ENCODE peak calls at places on chromosomes 5 and 9, in four cellular contexts. One of them, this sample, is unnamed. For H3K4me1 and H3K27me3, the result is how much of the 10 kb centered on the place peaks cover.

GRCh38 chr5:93503598-93504067 is 77.4 kb downstream of the NR2F1-AS1 start:
- DNase-seq in breast epithelium: no peak
- DNase-seq in transverse colon: no peak
- DNase-seq in right atrium auricular region: no peak
- DNase-seq in this sample: peak

GRCh38 chr9:34413229-34413852 is 36.6 kb upstream of the MYORG start:
- DNase-seq in breast epithelium: no peak
- DNase-seq in transverse colon: peak
- DNase-seq in right atrium auricular region: no peak
- DNase-seq in this sample: peak

GRCh38 chr5:98529321-98529720 is 244.1 kb upstream of the RGMB start:
- DNase-seq in breast epithelium: no peak
- DNase-seq in transverse colon: no peak
- DNase-seq in right atrium auricular region: no peak
- DNase-seq in this sample: no peak

GRCh38 chr9:78196258-78196657 is 39.6 kb upstream of the CEP78 start:
- DNase-seq in breast epithelium: no peak
- DNase-seq in transverse colon: no peak
- DNase-seq in right atrium auricular region: no peak
- DNase-seq in this sample: no peak

GRCh38 chr5:12095808-12096281 is 191.6 kb upstream of the CTNND2 start:
- DNase-seq in breast epithelium: no peak
- DNase-seq in transverse colon: no peak
- DNase-seq in right atrium auricular region: no peak
- DNase-seq in this sample: no peak

GRCh38 chr5:76175051-76175666 is 92.0 kb downstream of the SV2C start:
- DNase-seq in breast epithelium: no peak
- DNase-seq in transverse colon: peak
- DNase-seq in right atrium auricular region: no peak
- DNase-seq in this sample: peak

GRCh38 chr5:94345257-94345656 is 273.1 kb downstream of the KIAA0825 start:
- DNase-seq in breast epithelium: no peak
- DNase-seq in transverse colon: no peak
- DNase-seq in right atrium auricular region: no peak
- DNase-seq in this sample: no peak

GRCh38 chr9:134769084-134769455 is 111.5 kb upstream of the FCN2 start:
- DNase-seq in breast epithelium: no peak
- DNase-seq in transverse colon: no peak
- DNase-seq in right atrium auricular region: no peak
- DNase-seq in this sample: no peak

GRCh38 chr5:124606116-124606515 is 140.3 kb downstream of the ZNF608 start:
- DNase-seq in breast epithelium: no peak
- DNase-seq in transverse colon: no peak
- DNase-seq in right atrium auricular region: no peak
- DNase-seq in this sample: no peak

GRCh38 chr5:164498393-164498792 is 993.0 kb downstream of the MAT2B start:
- DNase-seq in breast epithelium: no peak
- DNase-seq in transverse colon: no peak
- DNase-seq in right atrium auricular region: no peak
- DNase-seq in this sample: no peak

GRCh38 chr5:107324071-107324470 is 346.7 kb downstream of the EFNA5 start:
- DNase-seq in breast epithelium: no peak
- DNase-seq in transverse colon: no peak
- DNase-seq in right atrium auricular region: no peak
- DNase-seq in this sample: no peak

GRCh38 chr5:159620853-159621540 is 290.7 kb upstream of the IL12B start:
- DNase-seq in breast epithelium: no peak
- DNase-seq in transverse colon: no peak
- DNase-seq in right atrium auricular region: no peak
- DNase-seq in this sample: no peak

GRCh38 chr5:176578391-176578808 is 29.3 kb downstream of the CDHR2 start:
- DNase-seq in breast epithelium: peak
- DNase-seq in transverse colon: peak
- DNase-seq in right atrium auricular region: no peak
- DNase-seq in this sample: no peak

GRCh38 chr9:27468450-27469110 is 55.5 kb upstream of the IFNK start:
- DNase-seq in breast epithelium: no peak
- DNase-seq in transverse colon: no peak
- DNase-seq in right atrium auricular region: no peak
- DNase-seq in this sample: no peak

GRCh38 chr5:128534729-128535128 is 3.3 kb downstream of the FBN2 start:
- DNase-seq in breast epithelium: no peak
- DNase-seq in transverse colon: no peak
- DNase-seq in right atrium auricular region: no peak
- DNase-seq in this sample: no peak

DNA sequence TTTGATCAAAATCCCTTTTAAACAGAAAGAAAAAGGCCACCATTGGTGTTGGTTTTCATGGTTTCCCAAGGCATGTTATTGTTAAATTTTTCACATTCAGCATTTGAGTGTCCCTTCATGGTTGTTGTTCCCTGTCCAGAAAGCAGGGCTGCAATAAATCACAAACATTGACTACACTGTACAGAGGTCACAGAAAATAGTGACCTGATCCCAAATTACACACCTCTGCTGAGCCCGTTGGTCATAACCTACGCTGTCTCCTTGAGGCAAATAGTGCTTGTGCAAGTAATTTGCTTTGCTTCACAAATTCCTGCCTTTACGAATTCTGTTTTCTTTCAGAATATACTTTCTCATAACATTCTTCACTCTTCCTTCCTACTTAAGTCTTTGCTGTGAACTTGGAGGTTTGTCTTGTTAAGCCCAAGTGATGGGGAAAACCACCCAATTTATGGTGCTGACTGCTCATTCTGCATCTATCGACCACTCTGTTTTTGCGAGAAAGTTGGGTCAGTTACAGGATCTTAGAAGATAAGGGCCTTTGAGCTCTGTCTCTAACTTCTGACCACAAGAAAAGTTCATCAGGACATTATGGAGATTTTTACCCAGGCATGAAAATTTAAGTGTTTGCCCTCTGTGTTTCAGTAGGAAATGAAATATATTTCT is 16.0 kb downstream of the PIK3R1 start:
- DNase-seq in breast epithelium: no peak
- DNase-seq in transverse colon: no peak
- DNase-seq in right atrium auricular region: no peak
- DNase-seq in this sample: no peak
- H3K4me1 ChIP-seq in breast epithelium: under half
- H3K4me1 ChIP-seq in transverse colon: under half
- H3K4me1 ChIP-seq in right atrium auricular region: under half
- H3K4me1 ChIP-seq in this sample: under half

GRCh38 chr5:13403351-13403750 is 541.1 kb downstream of the DNAH5 start:
- DNase-seq in breast epithelium: no peak
- DNase-seq in transverse colon: no peak
- DNase-seq in right atrium auricular region: no peak
- DNase-seq in this sample: no peak

GRCh38 chr5:13412040-13412595 is 532.4 kb downstream of the DNAH5 start:
- DNase-seq in breast epithelium: no peak
- DNase-seq in transverse colon: no peak
- DNase-seq in right atrium auricular region: no peak
- DNase-seq in this sample: no peak

DNA sequence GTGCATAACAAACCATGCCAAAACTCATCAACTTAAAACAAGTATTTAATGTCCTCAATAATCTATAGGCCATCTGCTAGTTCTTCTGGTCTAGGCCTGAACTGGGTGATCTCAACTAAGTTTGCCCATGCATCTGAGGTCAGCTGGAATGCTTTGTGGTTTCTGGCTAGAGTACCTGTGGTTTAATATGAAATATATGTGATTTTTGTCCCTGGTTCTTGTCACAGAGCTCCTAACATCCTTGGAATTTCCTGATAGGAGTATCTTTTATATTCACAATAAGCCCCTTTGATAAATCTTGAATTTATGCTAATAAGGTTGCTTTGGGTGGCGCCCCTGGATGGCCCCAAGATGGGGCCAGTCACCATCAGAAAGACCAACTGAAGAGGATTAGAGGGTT is 535.9 kb downstream of the DNAH5 start:
- DNase-seq in breast epithelium: no peak
- DNase-seq in transverse colon: no peak
- DNase-seq in right atrium auricular region: no peak
- DNase-seq in this sample: no peak
- H3K27me3 ChIP-seq in breast epithelium: under half
- H3K27me3 ChIP-seq in transverse colon: under half
- H3K27me3 ChIP-seq in right atrium auricular region: under half
- H3K27me3 ChIP-seq in this sample: under half

DNA sequence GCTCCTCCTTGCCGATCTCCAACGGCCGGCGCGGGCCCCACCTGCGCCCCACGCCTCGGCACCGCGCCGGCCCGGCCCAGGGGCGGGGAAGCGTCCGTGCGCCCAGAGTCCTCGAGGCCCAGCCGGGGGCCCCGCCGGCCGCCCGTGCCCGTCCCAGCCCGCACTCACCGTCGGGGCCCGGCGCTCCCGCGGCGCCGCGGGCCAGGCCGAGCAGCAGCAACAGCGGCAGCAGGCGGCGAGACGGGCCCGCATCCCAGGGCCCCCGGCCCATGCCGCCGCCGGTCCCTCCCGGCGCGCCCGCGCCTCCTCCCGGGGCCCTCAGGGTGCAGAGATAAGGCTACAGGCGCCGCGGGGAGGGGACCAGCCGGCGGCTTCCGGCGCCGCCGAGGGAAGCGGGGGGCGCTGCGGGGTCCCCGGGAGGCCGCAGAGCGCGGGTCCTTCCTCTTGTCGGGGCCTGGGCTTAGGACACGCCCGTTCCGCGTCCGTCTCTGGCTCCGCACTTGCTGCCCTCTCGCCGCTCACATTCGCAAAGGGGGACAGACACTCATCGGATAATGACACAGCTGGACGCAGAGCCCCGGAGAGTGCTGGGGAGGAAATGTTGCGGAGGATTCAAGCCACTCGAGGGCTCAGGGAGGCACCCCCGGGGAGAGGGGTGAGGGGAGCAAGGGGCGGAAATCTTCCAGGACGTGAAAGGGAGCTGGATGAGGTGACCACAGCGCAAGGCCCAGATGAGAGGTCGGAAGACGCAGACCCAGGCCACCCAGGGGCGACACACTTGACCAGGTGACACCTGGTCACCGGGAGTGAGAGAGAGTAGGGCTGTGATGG is at the start of gene SUSD1:
- DNase-seq in breast epithelium: no peak
- DNase-seq in transverse colon: peak
- DNase-seq in right atrium auricular region: peak
- DNase-seq in this sample: peak
- H3K27ac ChIP-seq in breast epithelium: peak
- H3K27ac ChIP-seq in transverse colon: peak
- H3K27ac ChIP-seq in right atrium auricular region: peak
- H3K27ac ChIP-seq in this sample: peak

GRCh38 chr5:96244696-96245095 is 188.4 kb downstream of the PCSK1 start:
- DNase-seq in breast epithelium: no peak
- DNase-seq in transverse colon: no peak
- DNase-seq in right atrium auricular region: no peak
- DNase-seq in this sample: no peak
- H3K4me1 ChIP-seq in breast epithelium: under half
- H3K4me1 ChIP-seq in transverse colon: under half
- H3K4me1 ChIP-seq in right atrium auricular region: under half
- H3K4me1 ChIP-seq in this sample: under half

GRCh38 chr9:89507626-89508025 is 9.7 kb upstream of the SEMA4D start:
- DNase-seq in breast epithelium: no peak
- DNase-seq in transverse colon: no peak
- DNase-seq in right atrium auricular region: no peak
- DNase-seq in this sample: no peak
- H3K27me3 ChIP-seq in breast epithelium: under half
- H3K27me3 ChIP-seq in transverse colon: under half
- H3K27me3 ChIP-seq in right atrium auricular region: under half
- H3K27me3 ChIP-seq in this sample: under half

DNA sequence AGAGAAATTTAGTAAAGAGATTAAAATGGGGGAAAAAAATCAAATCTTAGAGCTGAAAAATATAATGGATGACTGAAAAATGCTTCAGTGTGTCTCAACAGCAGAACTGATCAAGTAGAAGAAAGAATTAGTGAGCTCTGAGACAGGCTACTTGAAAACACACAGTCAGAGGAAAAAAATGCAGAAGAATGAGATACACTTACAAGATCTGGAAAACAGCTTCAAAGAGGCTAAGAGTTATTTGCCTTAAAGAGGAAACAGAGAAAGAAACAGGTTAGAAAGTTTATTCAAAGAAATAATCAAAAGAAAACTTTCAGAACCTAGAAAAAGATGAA is 70.5 kb upstream of the OR2K2 start:
- DNase-seq in breast epithelium: no peak
- DNase-seq in transverse colon: no peak
- DNase-seq in right atrium auricular region: no peak
- DNase-seq in this sample: no peak
- H3K27ac ChIP-seq in breast epithelium: no peak
- H3K27ac ChIP-seq in transverse colon: no peak
- H3K27ac ChIP-seq in right atrium auricular region: no peak
- H3K27ac ChIP-seq in this sample: no peak

GRCh38 chr5:53027913-53028312 is 38.8 kb downstream of the ITGA2 start:
- DNase-seq in breast epithelium: peak
- DNase-seq in transverse colon: no peak
- DNase-seq in right atrium auricular region: no peak
- DNase-seq in this sample: peak

GRCh38 chr5:53023969-53024368 is 34.8 kb downstream of the ITGA2 start:
- DNase-seq in breast epithelium: no peak
- DNase-seq in transverse colon: no peak
- DNase-seq in right atrium auricular region: no peak
- DNase-seq in this sample: no peak

GRCh38 chr5:53022889-53023511 is 33.8 kb downstream of the ITGA2 start:
- DNase-seq in breast epithelium: no peak
- DNase-seq in transverse colon: no peak
- DNase-seq in right atrium auricular region: no peak
- DNase-seq in this sample: no peak

GRCh38 chr5:53024535-53024934 is 35.4 kb downstream of the ITGA2 start:
- DNase-seq in breast epithelium: no peak
- DNase-seq in transverse colon: no peak
- DNase-seq in right atrium auricular region: no peak
- DNase-seq in this sample: no peak

GRCh38 chr5:53025506-53025905 is 36.4 kb downstream of the ITGA2 start:
- DNase-seq in breast epithelium: no peak
- DNase-seq in transverse colon: no peak
- DNase-seq in right atrium auricular region: no peak
- DNase-seq in this sample: no peak
- H3K4me1 ChIP-seq in breast epithelium: under half
- H3K4me1 ChIP-seq in transverse colon: under half
- H3K4me1 ChIP-seq in right atrium auricular region: under half
- H3K4me1 ChIP-seq in this sample: half or more

DNA sequence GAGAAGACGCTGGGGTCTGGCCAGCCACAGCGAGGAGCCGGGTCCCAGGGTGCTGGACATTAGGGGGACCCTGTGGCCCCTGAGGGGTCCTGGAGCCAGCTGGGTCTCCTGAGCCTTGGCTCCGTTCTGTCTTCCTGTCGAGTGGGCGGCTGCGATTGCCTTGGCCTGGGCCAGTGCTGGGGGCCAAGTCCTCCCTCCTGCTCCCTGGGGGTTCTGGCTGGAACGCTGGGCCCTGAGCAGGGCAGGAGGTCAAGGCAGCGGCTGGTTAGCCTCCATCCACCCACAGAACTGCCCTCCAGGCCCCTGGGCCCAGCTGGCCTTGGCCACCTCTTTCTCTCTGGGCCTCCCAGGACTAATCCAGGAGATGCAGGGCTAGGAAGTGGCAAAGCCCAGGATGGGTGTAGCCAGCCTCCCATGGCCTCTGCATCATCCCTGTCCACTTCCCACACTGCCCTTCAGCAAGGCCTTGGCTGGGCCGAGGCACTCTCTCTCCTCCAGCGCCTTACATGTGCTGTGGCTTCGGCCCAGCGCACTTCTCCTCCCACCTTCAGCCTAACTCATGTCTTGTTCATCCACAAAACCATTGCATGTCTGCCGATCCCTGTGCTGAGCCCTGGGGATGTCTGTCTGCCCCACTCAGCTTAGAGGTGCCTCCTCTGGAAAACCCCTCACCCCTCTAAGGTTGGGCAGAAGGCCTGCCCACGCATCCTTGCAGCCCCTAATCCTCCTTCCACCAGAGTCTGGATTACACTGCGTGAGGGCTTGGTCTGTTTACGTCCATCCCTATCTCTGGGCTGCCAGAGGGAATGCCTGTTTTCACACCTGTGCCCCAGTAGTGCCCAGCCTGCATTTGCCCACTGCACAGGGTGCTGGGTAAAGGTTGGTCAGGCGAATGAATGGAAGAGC is 5.0 kb downstream of the LAMC3 start:
- DNase-seq in breast epithelium: no peak
- DNase-seq in transverse colon: no peak
- DNase-seq in right atrium auricular region: no peak
- DNase-seq in this sample: no peak
- H3K27me3 ChIP-seq in breast epithelium: under half
- H3K27me3 ChIP-seq in transverse colon: under half
- H3K27me3 ChIP-seq in right atrium auricular region: under half
- H3K27me3 ChIP-seq in this sample: under half